ENCODE peak calls at places on chromosomes 11 and 22, in six cellular contexts. H, N, J, R, B and A are unnamed samples.

GRCh38 chr11:126312903-126313460 is 9.1 kb downstream of the DCPS start:
- DNase-seq in H (no peak), N (no peak), J (no peak), R (no peak), B (no peak), A (no peak)

GRCh38 chr11:62540804-62541671 is 5.6 kb downstream of the AHNAK start:
- DNase-seq in H (no peak), N (no peak), J (no peak), R (no peak), B (no peak), A (no peak)

GRCh38 chr22:44448271-44448780 is 49.7 kb downstream of the RTL6 start:
- DNase-seq in H (peak), N (no peak), J (no peak), R (peak), B (no peak), A (no peak)

GRCh38 chr22:28799834-28800307 is 498 bp downstream of the XBP1 start:
- DNase-seq in H (no peak), N (peak), J (peak), R (peak), B (no peak), A (no peak)

GRCh38 chr22:30015846-30016245 is 64.4 kb upstream of the HORMAD2 start:
- DNase-seq in H (no peak), N (no peak), J (no peak), R (no peak), B (no peak), A (no peak)

GRCh38 chr11:31882951-31883392 is 71.8 kb upstream of the PAX6 start:
- DNase-seq in H (no peak), N (no peak), J (no peak), R (peak), B (no peak), A (no peak)

GRCh38 chr11:44979536-44980399 is 29.1 kb upstream of the TP53I11 start:
- DNase-seq in H (peak), N (no peak), J (no peak), R (no peak), B (no peak), A (peak)

GRCh38 chr22:41367680-41368542 is 13.8 kb upstream of the TEF start:
- DNase-seq in H (no peak), N (no peak), J (no peak), R (peak), B (no peak), A (no peak)

GRCh38 chr22:33126881-33127280 is 68.7 kb upstream of the SYN3 start:
- DNase-seq in H (no peak), N (no peak), J (no peak), R (no peak), B (no peak), A (no peak)

GRCh38 chr11:127680146-127680545 is 679.6 kb upstream of the KIRREL3 start:
- DNase-seq in H (no peak), N (no peak), J (no peak), R (no peak), B (no peak), A (no peak)

GRCh38 chr11:2518983-2519340 is 74.2 kb downstream of the KCNQ1 start:
- DNase-seq in H (no peak), N (no peak), J (no peak), R (peak), B (no peak), A (no peak)